ENCODE peak calls at places on chromosome 4, in five cellular contexts. T, I, N, A and Y are unnamed samples.
A peak's percentile ranks its signal among the peaks of the same experiment; 100 is the strongest.

GRCh38 chr4:80731436-80731835 is 299.1 kb upstream of the BMP3 start:
- DNase-seq in I (no peak), T (no peak), A (no peak), N (no peak), Y (no peak)

GRCh38 chr4:52750819-52751348 is 341 bp downstream of the ERVMER34-1 start:
- DNase-seq in N (no peak), I (no peak), T (no peak), A (no peak), Y (no peak)

GRCh38 chr4:65175585-65175984 is 494.7 kb downstream of the EPHA5 start:
- DNase-seq in N (no peak), A (no peak), T (no peak), I (no peak), Y (no peak)

GRCh38 chr4:7753271-7753670 is 186.4 kb downstream of the AFAP1 start:
- DNase-seq in N (no peak), A (no peak), T (no peak), I (no peak), Y (no peak)

GRCh38 chr4:42282081-42282901 is 115.0 kb upstream of the SHISA3 start:
- DNase-seq in I (peak; percentile 95), N (no peak), T (no peak), A (no peak), Y (peak; percentile 66)

GRCh38 chr4:147318581-147318980 is 162.3 kb upstream of the EDNRA start:
- DNase-seq in I (no peak), T (no peak), A (no peak), N (no peak), Y (no peak)

GRCh38 chr4:154492288-154492687 is 689 bp upstream of the DCHS2 start:
- DNase-seq in I (peak; percentile 45), T (no peak), N (no peak), A (no peak), Y (no peak)

GRCh38 chr4:64144994-64145393 is 264.3 kb downstream of the TECRL start:
- DNase-seq in A (no peak), N (no peak), I (no peak), T (no peak), Y (no peak)